ENCODE peak calls at places on chromosomes 4 and X, in four cellular contexts. One of them, this sample, is unnamed.

GRCh38 chrX:72253686-72254085 is 14.9 kb upstream of the ERCC6L start:
- DNase-seq in aorta: no peak
- DNase-seq in GM12865: no peak
- DNase-seq in fibroblast of villous mesenchyme: no peak
- DNase-seq in this sample: no peak

GRCh38 chr4:21476753-21477152 is 471.8 kb downstream of the KCNIP4 start:
- DNase-seq in fibroblast of villous mesenchyme: peak
- DNase-seq in GM12865: no peak
- DNase-seq in aorta: no peak
- DNase-seq in this sample: no peak

GRCh38 chrX:10404435-10404834 is 215.9 kb downstream of the MID1 start:
- DNase-seq in aorta: no peak
- DNase-seq in GM12865: no peak
- DNase-seq in fibroblast of villous mesenchyme: peak
- DNase-seq in this sample: peak

GRCh38 chr4:117971406-117971805 is 62.9 kb upstream of the NDST3 start:
- DNase-seq in aorta: no peak
- DNase-seq in GM12865: no peak
- DNase-seq in fibroblast of villous mesenchyme: peak
- DNase-seq in this sample: peak

GRCh38 chr4:23877758-23878229 is 12.1 kb downstream of the PPARGC1A start:
- DNase-seq in GM12865: no peak
- DNase-seq in aorta: no peak
- DNase-seq in fibroblast of villous mesenchyme: peak
- DNase-seq in this sample: no peak

GRCh38 chr4:162131256-162131655 is 32.5 kb downstream of the FSTL5 start:
- DNase-seq in aorta: no peak
- DNase-seq in fibroblast of villous mesenchyme: no peak
- DNase-seq in GM12865: no peak
- DNase-seq in this sample: no peak

GRCh38 chr4:61277785-61278184 is 77.7 kb downstream of the ADGRL3 start:
- DNase-seq in fibroblast of villous mesenchyme: no peak
- DNase-seq in aorta: no peak
- DNase-seq in GM12865: no peak
- DNase-seq in this sample: no peak

GRCh38 chr4:1178300-1179088 is 6.1 kb upstream of the SPON2 start:
- DNase-seq in GM12865: no peak
- DNase-seq in aorta: no peak
- DNase-seq in fibroblast of villous mesenchyme: no peak
- DNase-seq in this sample: no peak

GRCh38 chr4:18722748-18723191 is 701.2 kb upstream of the LCORL start:
- DNase-seq in GM12865: no peak
- DNase-seq in fibroblast of villous mesenchyme: no peak
- DNase-seq in aorta: no peak
- DNase-seq in this sample: no peak

GRCh38 chr4:30863031-30863430 is 142.9 kb downstream of the PCDH7 start:
- DNase-seq in aorta: no peak
- DNase-seq in GM12865: no peak
- DNase-seq in fibroblast of villous mesenchyme: no peak
- DNase-seq in this sample: peak

GRCh38 chr4:25939330-25939729 is 25.3 kb downstream of the SMIM20 start:
- DNase-seq in fibroblast of villous mesenchyme: no peak
- DNase-seq in GM12865: no peak
- DNase-seq in aorta: no peak
- DNase-seq in this sample: no peak

DNA sequence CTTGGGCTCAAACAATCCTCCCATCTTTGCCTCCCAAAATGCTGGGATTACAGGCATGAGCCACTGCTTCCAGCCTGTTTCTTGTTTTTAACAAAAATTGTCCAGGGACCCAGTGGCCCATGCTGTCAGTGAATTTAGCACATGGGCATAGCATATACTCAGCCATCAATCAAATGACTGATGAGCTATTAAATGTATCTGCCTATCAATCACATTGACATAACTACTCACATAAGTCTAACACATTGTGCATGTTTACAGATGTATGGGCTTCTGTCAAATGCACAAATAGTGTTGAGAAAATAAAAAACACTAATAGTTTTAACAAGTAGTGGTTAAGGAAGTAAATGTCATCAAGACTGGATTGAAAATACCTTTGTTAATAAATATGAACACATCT is 249.4 kb downstream of the COX18 start:
- DNase-seq in fibroblast of villous mesenchyme: no peak
- DNase-seq in GM12865: no peak
- DNase-seq in aorta: no peak
- DNase-seq in this sample: no peak
- H3K4me3 ChIP-seq in fibroblast of villous mesenchyme: no peak
- H3K4me3 ChIP-seq in GM12865: no peak
- H3K4me3 ChIP-seq in aorta: no peak
- H3K4me3 ChIP-seq in this sample: no peak

GRCh38 chr4:48343531-48343930 is 2.2 kb downstream of the SLAIN2 start:
- DNase-seq in GM12865: no peak
- DNase-seq in aorta: no peak
- DNase-seq in fibroblast of villous mesenchyme: peak
- DNase-seq in this sample: peak
- H3K4me3 ChIP-seq in GM12865: peak
- H3K4me3 ChIP-seq in aorta: peak
- H3K4me3 ChIP-seq in fibroblast of villous mesenchyme: peak
- H3K4me3 ChIP-seq in this sample: peak

DNA sequence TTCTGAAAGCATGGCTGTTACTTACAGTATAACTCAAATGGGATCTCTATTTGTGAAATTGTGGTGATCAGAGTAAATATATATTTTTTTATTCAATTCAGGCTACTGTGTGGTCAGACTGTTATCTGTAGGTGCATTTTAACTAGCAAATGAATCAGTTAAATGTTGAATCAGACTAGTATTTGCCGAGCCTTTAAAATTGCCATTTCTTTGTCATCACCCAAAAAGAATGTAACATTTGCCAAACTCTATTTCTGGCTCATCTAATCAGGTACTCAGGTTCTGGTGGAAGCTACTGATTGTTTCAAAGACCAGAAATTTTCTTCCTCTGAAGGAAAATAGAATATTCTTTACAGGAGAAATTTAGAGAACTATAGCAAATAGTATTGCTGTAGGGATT is 1.8 kb upstream of the NAA15 start:
- DNase-seq in fibroblast of villous mesenchyme: no peak
- DNase-seq in GM12865: no peak
- DNase-seq in aorta: no peak
- DNase-seq in this sample: no peak
- H3K4me3 ChIP-seq in fibroblast of villous mesenchyme: peak
- H3K4me3 ChIP-seq in GM12865: no peak
- H3K4me3 ChIP-seq in aorta: no peak
- H3K4me3 ChIP-seq in this sample: no peak

DNA sequence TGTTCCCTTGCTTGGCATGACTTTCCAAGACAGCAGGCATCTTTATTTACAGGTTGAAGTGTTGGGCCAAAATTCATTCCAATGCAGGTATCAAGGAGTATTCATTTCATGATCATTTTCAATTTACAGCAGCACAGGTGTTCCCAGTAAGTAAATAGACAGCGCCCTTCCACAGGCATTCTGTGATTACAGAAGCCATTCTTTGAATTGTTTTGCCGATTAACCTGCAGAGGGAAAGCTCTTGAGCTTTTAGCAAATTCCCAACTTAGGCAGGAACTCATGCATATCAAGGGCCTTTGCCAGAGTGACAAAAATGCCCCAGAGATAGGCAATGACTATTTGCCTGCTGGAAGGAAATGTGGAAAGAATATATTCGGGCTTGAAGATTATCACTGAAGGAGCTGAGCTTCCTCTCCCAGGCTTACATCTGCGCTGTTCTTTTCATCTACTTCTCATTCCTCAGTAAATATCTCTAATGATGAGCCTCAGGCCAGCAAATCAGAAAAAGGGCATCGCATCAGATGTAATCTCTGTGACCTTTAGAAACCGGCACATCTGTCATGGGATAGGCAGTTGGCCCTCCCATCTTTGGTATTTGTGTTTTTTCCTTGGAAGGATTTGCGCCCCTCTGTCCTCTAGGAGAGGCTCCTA is 6.7 kb downstream of the TXK start:
- DNase-seq in fibroblast of villous mesenchyme: no peak
- DNase-seq in aorta: no peak
- DNase-seq in GM12865: no peak
- DNase-seq in this sample: no peak
- H3K4me3 ChIP-seq in fibroblast of villous mesenchyme: peak
- H3K4me3 ChIP-seq in aorta: no peak
- H3K4me3 ChIP-seq in GM12865: no peak
- H3K4me3 ChIP-seq in this sample: no peak

GRCh38 chr4:76072760-76073159 is 1.7 kb upstream of the ART3 start:
- DNase-seq in fibroblast of villous mesenchyme: no peak
- DNase-seq in aorta: no peak
- DNase-seq in GM12865: no peak
- DNase-seq in this sample: no peak

GRCh38 chr4:76074468-76074867 is at the start of gene ART3:
- DNase-seq in aorta: no peak
- DNase-seq in GM12865: no peak
- DNase-seq in fibroblast of villous mesenchyme: no peak
- DNase-seq in this sample: no peak

GRCh38 chr4:76078033-76078613 is 3.6 kb downstream of the ART3 start:
- DNase-seq in fibroblast of villous mesenchyme: no peak
- DNase-seq in GM12865: no peak
- DNase-seq in aorta: no peak
- DNase-seq in this sample: no peak

DNA sequence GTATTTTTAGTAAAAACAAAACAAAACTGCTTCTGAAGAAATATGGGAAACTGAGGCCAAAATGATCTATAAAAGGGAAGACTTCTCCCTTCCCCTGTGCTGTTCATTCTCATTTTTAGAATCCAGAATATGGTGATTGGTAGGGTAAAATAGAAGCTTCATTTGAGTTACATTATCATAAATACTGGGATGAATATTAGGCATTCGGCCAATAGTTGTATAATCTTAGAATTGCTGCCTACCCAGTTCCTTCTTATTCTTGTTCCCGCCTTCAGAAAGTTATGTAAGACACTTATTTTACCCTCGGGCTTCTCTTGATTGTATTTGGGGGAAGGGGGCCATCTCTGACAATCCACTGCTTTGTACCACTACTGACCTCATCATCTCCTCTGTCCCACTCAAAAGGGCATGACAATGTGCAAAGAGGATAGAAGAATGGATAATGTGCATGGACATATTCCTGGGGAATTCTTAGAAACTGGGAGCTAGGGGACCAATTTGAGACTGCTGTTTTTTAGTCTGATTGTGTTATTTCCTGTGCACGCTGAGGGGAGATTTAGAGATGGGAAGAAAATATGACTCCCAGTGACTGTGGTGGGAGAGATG is 589 bp downstream of the ART3 start:
- DNase-seq in fibroblast of villous mesenchyme: no peak
- DNase-seq in GM12865: no peak
- DNase-seq in aorta: no peak
- DNase-seq in this sample: no peak
- H3K4me3 ChIP-seq in fibroblast of villous mesenchyme: no peak
- H3K4me3 ChIP-seq in GM12865: no peak
- H3K4me3 ChIP-seq in aorta: no peak
- H3K4me3 ChIP-seq in this sample: no peak

GRCh38 chr4:185468999-185469398 is 2.5 kb downstream of the CCDC110 start:
- DNase-seq in GM12865: no peak
- DNase-seq in fibroblast of villous mesenchyme: no peak
- DNase-seq in aorta: no peak
- DNase-seq in this sample: no peak

GRCh38 chr4:185465707-185466106 is 5.8 kb downstream of the CCDC110 start:
- DNase-seq in GM12865: no peak
- DNase-seq in aorta: no peak
- DNase-seq in fibroblast of villous mesenchyme: no peak
- DNase-seq in this sample: no peak

GRCh38 chr4:185464887-185465286 is 6.6 kb downstream of the CCDC110 start:
- DNase-seq in fibroblast of villous mesenchyme: peak
- DNase-seq in GM12865: no peak
- DNase-seq in aorta: no peak
- DNase-seq in this sample: no peak

GRCh38 chr4:185467991-185468390 is 3.5 kb downstream of the CCDC110 start:
- DNase-seq in fibroblast of villous mesenchyme: no peak
- DNase-seq in aorta: no peak
- DNase-seq in GM12865: no peak
- DNase-seq in this sample: no peak

DNA sequence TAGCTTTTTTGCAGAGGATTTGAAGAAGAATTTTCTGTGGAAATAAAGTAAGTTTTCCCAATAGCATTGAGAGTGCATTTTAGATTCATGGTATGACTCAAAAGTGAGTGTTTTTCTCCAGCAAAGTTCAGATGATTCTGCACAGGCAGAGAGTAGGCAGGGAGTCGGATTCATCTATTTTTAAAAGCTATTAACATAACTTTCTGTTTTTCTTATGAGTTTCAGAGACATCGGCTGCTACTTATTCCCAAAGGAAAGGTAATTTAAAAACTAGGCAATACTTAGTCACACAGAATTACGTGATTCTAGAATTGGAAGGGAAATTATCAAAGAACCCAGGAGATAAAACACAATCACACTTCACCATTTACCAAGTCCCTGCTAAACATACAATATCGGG is 4.4 kb downstream of the CCDC110 start:
- DNase-seq in fibroblast of villous mesenchyme: no peak
- DNase-seq in aorta: no peak
- DNase-seq in GM12865: no peak
- DNase-seq in this sample: no peak
- H3K4me3 ChIP-seq in fibroblast of villous mesenchyme: no peak
- H3K4me3 ChIP-seq in aorta: no peak
- H3K4me3 ChIP-seq in GM12865: no peak
- H3K4me3 ChIP-seq in this sample: no peak

GRCh38 chr4:164779811-164780216 is 25.9 kb downstream of the SMIM31 start:
- DNase-seq in GM12865: peak
- DNase-seq in fibroblast of villous mesenchyme: peak
- DNase-seq in aorta: no peak
- DNase-seq in this sample: peak

GRCh38 chr4:164780839-164781238 is 26.9 kb downstream of the SMIM31 start:
- DNase-seq in GM12865: no peak
- DNase-seq in aorta: no peak
- DNase-seq in fibroblast of villous mesenchyme: no peak
- DNase-seq in this sample: no peak

GRCh38 chr4:164783966-164784365 is 30.0 kb downstream of the SMIM31 start:
- DNase-seq in fibroblast of villous mesenchyme: no peak
- DNase-seq in GM12865: no peak
- DNase-seq in aorta: no peak
- DNase-seq in this sample: no peak

DNA sequence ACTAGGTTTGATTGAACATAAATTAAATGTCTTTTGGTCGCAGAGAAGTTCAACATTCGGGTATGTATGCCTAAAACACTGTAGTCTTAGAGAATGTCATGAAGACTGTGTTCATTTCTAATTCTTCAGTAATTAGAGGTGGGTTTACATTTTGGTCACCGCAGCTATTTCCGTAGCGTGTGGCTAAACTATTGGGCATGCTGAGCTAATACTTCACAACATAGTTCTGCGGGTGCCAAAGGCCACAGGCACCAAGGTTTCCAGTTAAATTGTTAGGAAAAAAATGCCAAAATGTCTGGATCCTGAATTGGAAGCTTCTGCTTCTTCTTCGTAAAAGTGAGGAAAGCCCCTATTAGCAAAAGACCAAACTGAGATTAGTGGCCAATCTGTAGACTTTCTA is 25.1 kb downstream of the SMIM31 start:
- DNase-seq in GM12865: no peak
- DNase-seq in fibroblast of villous mesenchyme: no peak
- DNase-seq in aorta: no peak
- DNase-seq in this sample: peak
- H3K4me3 ChIP-seq in GM12865: no peak
- H3K4me3 ChIP-seq in fibroblast of villous mesenchyme: no peak
- H3K4me3 ChIP-seq in aorta: no peak
- H3K4me3 ChIP-seq in this sample: no peak

GRCh38 chrX:130228871-130229270 is 39.8 kb downstream of the ZNF280C start:
- DNase-seq in GM12865: no peak
- DNase-seq in aorta: no peak
- DNase-seq in fibroblast of villous mesenchyme: no peak
- DNase-seq in this sample: no peak
- H3K4me3 ChIP-seq in GM12865: no peak
- H3K4me3 ChIP-seq in aorta: no peak
- H3K4me3 ChIP-seq in fibroblast of villous mesenchyme: no peak
- H3K4me3 ChIP-seq in this sample: no peak

This sample was measured in AG10803.